ENCODE peak calls at places on chromosomes 6 and 20, in eight cellular contexts. One of them, this sample, is unnamed.

GRCh38 chr20:35947489-35947888 is 6.8 kb downstream of the SCAND1 start:
- DNase-seq in HL-60: peak
- DNase-seq in neural crest cell: no peak
- DNase-seq in fibroblast of lung: peak
- DNase-seq in pancreas: no peak
- DNase-seq in dorsolateral prefrontal cortex: no peak
- DNase-seq in heart left ventricle: no peak
- DNase-seq in fibroblast of pulmonary artery: peak
- DNase-seq in this sample: no peak

GRCh38 chr20:37519508-37520416 is 1.3 kb upstream of the NNAT start:
- DNase-seq in neural crest cell: no peak
- DNase-seq in fibroblast of pulmonary artery: no peak
- DNase-seq in dorsolateral prefrontal cortex: peak
- DNase-seq in fibroblast of lung: no peak
- DNase-seq in pancreas: no peak
- DNase-seq in HL-60: no peak
- DNase-seq in heart left ventricle: no peak
- DNase-seq in this sample: no peak

GRCh38 chr6:37717836-37718251 is 20.2 kb upstream of the MDGA1 start:
- DNase-seq in neural crest cell: no peak
- DNase-seq in HL-60: no peak
- DNase-seq in fibroblast of lung: peak
- DNase-seq in dorsolateral prefrontal cortex: no peak
- DNase-seq in heart left ventricle: no peak
- DNase-seq in pancreas: no peak
- DNase-seq in fibroblast of pulmonary artery: peak
- DNase-seq in this sample: no peak

GRCh38 chr6:411402-412145 is 20.0 kb downstream of the IRF4 start:
- DNase-seq in HL-60: no peak
- DNase-seq in heart left ventricle: no peak
- DNase-seq in neural crest cell: no peak
- DNase-seq in fibroblast of lung: no peak
- DNase-seq in pancreas: no peak
- DNase-seq in dorsolateral prefrontal cortex: no peak
- DNase-seq in fibroblast of pulmonary artery: no peak
- DNase-seq in this sample: no peak

GRCh38 chr6:110075406-110075805 is 97.3 kb downstream of the GPR6 start:
- DNase-seq in neural crest cell: no peak
- DNase-seq in pancreas: no peak
- DNase-seq in HL-60: no peak
- DNase-seq in fibroblast of lung: no peak
- DNase-seq in dorsolateral prefrontal cortex: no peak
- DNase-seq in heart left ventricle: no peak
- DNase-seq in fibroblast of pulmonary artery: peak
- DNase-seq in this sample: no peak

GRCh38 chr20:37669062-37669772 is 24.6 kb upstream of the CTNNBL1 start:
- DNase-seq in neural crest cell: no peak
- DNase-seq in heart left ventricle: no peak
- DNase-seq in fibroblast of pulmonary artery: no peak
- DNase-seq in HL-60: peak
- DNase-seq in pancreas: no peak
- DNase-seq in fibroblast of lung: no peak
- DNase-seq in dorsolateral prefrontal cortex: no peak
- DNase-seq in this sample: no peak

GRCh38 chr6:33445020-33445676 is 9.2 kb upstream of the ZBTB9 start:
- DNase-seq in neural crest cell: no peak
- DNase-seq in dorsolateral prefrontal cortex: no peak
- DNase-seq in fibroblast of lung: no peak
- DNase-seq in heart left ventricle: no peak
- DNase-seq in fibroblast of pulmonary artery: no peak
- DNase-seq in pancreas: no peak
- DNase-seq in HL-60: peak
- DNase-seq in this sample: no peak

GRCh38 chr20:35952480-35953410 is 1.6 kb downstream of the SCAND1 start:
- DNase-seq in dorsolateral prefrontal cortex: no peak
- DNase-seq in pancreas: no peak
- DNase-seq in neural crest cell: no peak
- DNase-seq in fibroblast of lung: peak
- DNase-seq in fibroblast of pulmonary artery: peak
- DNase-seq in heart left ventricle: no peak
- DNase-seq in HL-60: peak
- DNase-seq in this sample: no peak

GRCh38 chr6:141562801-141563763 is 569.6 kb upstream of the GJE1 start:
- DNase-seq in fibroblast of pulmonary artery: peak
- DNase-seq in pancreas: peak
- DNase-seq in dorsolateral prefrontal cortex: peak
- DNase-seq in fibroblast of lung: peak
- DNase-seq in neural crest cell: peak
- DNase-seq in heart left ventricle: peak
- DNase-seq in HL-60: peak
- DNase-seq in this sample: no peak

GRCh38 chr6:70686548-70687133 is 19.0 kb downstream of the SMAP1 start:
- DNase-seq in pancreas: no peak
- DNase-seq in fibroblast of lung: peak
- DNase-seq in dorsolateral prefrontal cortex: no peak
- DNase-seq in HL-60: no peak
- DNase-seq in neural crest cell: no peak
- DNase-seq in fibroblast of pulmonary artery: peak
- DNase-seq in heart left ventricle: no peak
- DNase-seq in this sample: no peak

GRCh38 chr6:12751694-12752304 is 35.2 kb downstream of the PHACTR1 start:
- DNase-seq in dorsolateral prefrontal cortex: no peak
- DNase-seq in heart left ventricle: peak
- DNase-seq in fibroblast of pulmonary artery: peak
- DNase-seq in neural crest cell: peak
- DNase-seq in HL-60: peak
- DNase-seq in pancreas: peak
- DNase-seq in fibroblast of lung: peak
- DNase-seq in this sample: no peak

GRCh38 chr6:35677456-35677855 is 11.3 kb downstream of the FKBP5 start:
- DNase-seq in pancreas: no peak
- DNase-seq in fibroblast of lung: no peak
- DNase-seq in dorsolateral prefrontal cortex: no peak
- DNase-seq in heart left ventricle: no peak
- DNase-seq in fibroblast of pulmonary artery: no peak
- DNase-seq in HL-60: no peak
- DNase-seq in neural crest cell: no peak
- DNase-seq in this sample: no peak

GRCh38 chr6:125810435-125810834 is 19.7 kb downstream of the NCOA7 start:
- DNase-seq in pancreas: no peak
- DNase-seq in dorsolateral prefrontal cortex: no peak
- DNase-seq in heart left ventricle: no peak
- DNase-seq in fibroblast of pulmonary artery: no peak
- DNase-seq in neural crest cell: no peak
- DNase-seq in fibroblast of lung: no peak
- DNase-seq in HL-60: no peak
- DNase-seq in this sample: no peak

GRCh38 chr6:35417979-35418661 is 34.0 kb upstream of the FANCE start:
- DNase-seq in fibroblast of lung: no peak
- DNase-seq in neural crest cell: no peak
- DNase-seq in dorsolateral prefrontal cortex: no peak
- DNase-seq in pancreas: no peak
- DNase-seq in heart left ventricle: no peak
- DNase-seq in HL-60: peak
- DNase-seq in fibroblast of pulmonary artery: no peak
- DNase-seq in this sample: no peak

GRCh38 chr6:52588710-52589091 is 11.8 kb upstream of the TRAM2 start:
- DNase-seq in neural crest cell: no peak
- DNase-seq in dorsolateral prefrontal cortex: no peak
- DNase-seq in HL-60: no peak
- DNase-seq in pancreas: no peak
- DNase-seq in heart left ventricle: no peak
- DNase-seq in fibroblast of lung: no peak
- DNase-seq in fibroblast of pulmonary artery: no peak
- DNase-seq in this sample: no peak

GRCh38 chr20:43958626-43959025 is 44.0 kb downstream of the TOX2 start:
- DNase-seq in heart left ventricle: no peak
- DNase-seq in fibroblast of lung: no peak
- DNase-seq in HL-60: no peak
- DNase-seq in neural crest cell: no peak
- DNase-seq in dorsolateral prefrontal cortex: no peak
- DNase-seq in pancreas: no peak
- DNase-seq in fibroblast of pulmonary artery: no peak
- DNase-seq in this sample: no peak

GRCh38 chr20:18058661-18059467 is 1.1 kb upstream of the OVOL2 start:
- DNase-seq in fibroblast of lung: no peak
- DNase-seq in neural crest cell: no peak
- DNase-seq in heart left ventricle: no peak
- DNase-seq in dorsolateral prefrontal cortex: no peak
- DNase-seq in fibroblast of pulmonary artery: no peak
- DNase-seq in pancreas: peak
- DNase-seq in HL-60: no peak
- DNase-seq in this sample: no peak

GRCh38 chr6:119331676-119332286 is 17.8 kb downstream of the MAN1A1 start:
- DNase-seq in fibroblast of lung: no peak
- DNase-seq in HL-60: no peak
- DNase-seq in neural crest cell: no peak
- DNase-seq in fibroblast of pulmonary artery: no peak
- DNase-seq in dorsolateral prefrontal cortex: no peak
- DNase-seq in heart left ventricle: no peak
- DNase-seq in pancreas: no peak
- DNase-seq in this sample: no peak

GRCh38 chr6:99330159-99330558 is 19.3 kb downstream of the FAXC start:
- DNase-seq in fibroblast of lung: peak
- DNase-seq in fibroblast of pulmonary artery: peak
- DNase-seq in heart left ventricle: no peak
- DNase-seq in neural crest cell: peak
- DNase-seq in HL-60: peak
- DNase-seq in pancreas: peak
- DNase-seq in dorsolateral prefrontal cortex: peak
- DNase-seq in this sample: no peak

GRCh38 chr20:52614036-52614863 is 357.9 kb upstream of the TSHZ2 start:
- DNase-seq in fibroblast of lung: no peak
- DNase-seq in heart left ventricle: no peak
- DNase-seq in fibroblast of pulmonary artery: no peak
- DNase-seq in dorsolateral prefrontal cortex: no peak
- DNase-seq in pancreas: no peak
- DNase-seq in neural crest cell: no peak
- DNase-seq in HL-60: no peak
- DNase-seq in this sample: no peak

GRCh38 chr20:51400051-51400926 is 142.2 kb downstream of the NFATC2 start:
- DNase-seq in heart left ventricle: no peak
- DNase-seq in HL-60: no peak
- DNase-seq in dorsolateral prefrontal cortex: no peak
- DNase-seq in fibroblast of lung: no peak
- DNase-seq in fibroblast of pulmonary artery: no peak
- DNase-seq in pancreas: no peak
- DNase-seq in neural crest cell: no peak
- DNase-seq in this sample: no peak

GRCh38 chr20:36491901-36492617 is 49.3 kb upstream of the MYL9 start:
- DNase-seq in fibroblast of lung: no peak
- DNase-seq in HL-60: peak
- DNase-seq in neural crest cell: no peak
- DNase-seq in dorsolateral prefrontal cortex: no peak
- DNase-seq in pancreas: no peak
- DNase-seq in fibroblast of pulmonary artery: peak
- DNase-seq in heart left ventricle: no peak
- DNase-seq in this sample: no peak

GRCh38 chr6:84569882-84570281 is 194.5 kb downstream of the TBX18 start:
- DNase-seq in pancreas: no peak
- DNase-seq in neural crest cell: no peak
- DNase-seq in HL-60: no peak
- DNase-seq in fibroblast of pulmonary artery: no peak
- DNase-seq in dorsolateral prefrontal cortex: no peak
- DNase-seq in heart left ventricle: no peak
- DNase-seq in fibroblast of lung: no peak
- DNase-seq in this sample: no peak

GRCh38 chr6:84568971-84569370 is 195.4 kb downstream of the TBX18 start:
- DNase-seq in neural crest cell: no peak
- DNase-seq in heart left ventricle: no peak
- DNase-seq in pancreas: no peak
- DNase-seq in dorsolateral prefrontal cortex: no peak
- DNase-seq in HL-60: no peak
- DNase-seq in fibroblast of pulmonary artery: peak
- DNase-seq in fibroblast of lung: peak
- DNase-seq in this sample: no peak
- TF ChIP-seq CTCF in neural crest cell: no peak
- TF ChIP-seq CTCF in heart left ventricle: no peak
- TF ChIP-seq CTCF in pancreas: no peak
- TF ChIP-seq CTCF in dorsolateral prefrontal cortex: no peak
- TF ChIP-seq CTCF in HL-60: no peak
- TF ChIP-seq CTCF in fibroblast of pulmonary artery: peak
- TF ChIP-seq CTCF in fibroblast of lung: peak
- TF ChIP-seq CTCF in this sample: peak

GRCh38 chr20:49614338-49615050 is 46.6 kb upstream of the PTGIS start:
- DNase-seq in dorsolateral prefrontal cortex: no peak
- DNase-seq in fibroblast of pulmonary artery: no peak
- DNase-seq in neural crest cell: no peak
- DNase-seq in HL-60: no peak
- DNase-seq in fibroblast of lung: no peak
- DNase-seq in heart left ventricle: no peak
- DNase-seq in pancreas: no peak
- DNase-seq in this sample: no peak

GRCh38 chr20:49616154-49617007 is 48.4 kb upstream of the PTGIS start:
- DNase-seq in dorsolateral prefrontal cortex: no peak
- DNase-seq in pancreas: no peak
- DNase-seq in HL-60: no peak
- DNase-seq in heart left ventricle: no peak
- DNase-seq in fibroblast of lung: no peak
- DNase-seq in neural crest cell: no peak
- DNase-seq in fibroblast of pulmonary artery: no peak
- DNase-seq in this sample: no peak

GRCh38 chr20:49618289-49618688 is 50.4 kb upstream of the PTGIS start:
- DNase-seq in HL-60: no peak
- DNase-seq in heart left ventricle: no peak
- DNase-seq in fibroblast of lung: no peak
- DNase-seq in fibroblast of pulmonary artery: no peak
- DNase-seq in dorsolateral prefrontal cortex: no peak
- DNase-seq in neural crest cell: no peak
- DNase-seq in pancreas: no peak
- DNase-seq in this sample: no peak

GRCh38 chr20:49612127-49612738 is 44.3 kb upstream of the PTGIS start:
- DNase-seq in pancreas: peak
- DNase-seq in heart left ventricle: peak
- DNase-seq in dorsolateral prefrontal cortex: peak
- DNase-seq in neural crest cell: no peak
- DNase-seq in fibroblast of lung: no peak
- DNase-seq in fibroblast of pulmonary artery: no peak
- DNase-seq in HL-60: no peak
- DNase-seq in this sample: no peak

GRCh38 chr20:49615401-49616153 is 47.6 kb upstream of the PTGIS start:
- DNase-seq in pancreas: peak
- DNase-seq in heart left ventricle: peak
- DNase-seq in fibroblast of lung: peak
- DNase-seq in dorsolateral prefrontal cortex: no peak
- DNase-seq in fibroblast of pulmonary artery: no peak
- DNase-seq in neural crest cell: no peak
- DNase-seq in HL-60: no peak
- DNase-seq in this sample: no peak
- TF ChIP-seq CTCF in pancreas: no peak
- TF ChIP-seq CTCF in heart left ventricle: peak
- TF ChIP-seq CTCF in fibroblast of lung: no peak
- TF ChIP-seq CTCF in dorsolateral prefrontal cortex: no peak
- TF ChIP-seq CTCF in fibroblast of pulmonary artery: no peak
- TF ChIP-seq CTCF in neural crest cell: no peak
- TF ChIP-seq CTCF in HL-60: no peak
- TF ChIP-seq CTCF in this sample: no peak

GRCh38 chr6:4155848-4156466 is 20.6 kb upstream of the ECI2 start:
- DNase-seq in pancreas: peak
- DNase-seq in heart left ventricle: peak
- DNase-seq in HL-60: peak
- DNase-seq in fibroblast of lung: peak
- DNase-seq in neural crest cell: peak
- DNase-seq in dorsolateral prefrontal cortex: peak
- DNase-seq in fibroblast of pulmonary artery: peak
- DNase-seq in this sample: peak
- TF ChIP-seq CTCF in pancreas: peak
- TF ChIP-seq CTCF in heart left ventricle: peak
- TF ChIP-seq CTCF in HL-60: peak
- TF ChIP-seq CTCF in fibroblast of lung: peak
- TF ChIP-seq CTCF in neural crest cell: peak
- TF ChIP-seq CTCF in dorsolateral prefrontal cortex: peak
- TF ChIP-seq CTCF in fibroblast of pulmonary artery: peak
- TF ChIP-seq CTCF in this sample: peak

GRCh38 chr6:88899569-88900316 is 63.7 kb downstream of the RNGTT start:
- DNase-seq in neural crest cell: no peak
- DNase-seq in fibroblast of pulmonary artery: no peak
- DNase-seq in HL-60: no peak
- DNase-seq in fibroblast of lung: no peak
- DNase-seq in dorsolateral prefrontal cortex: no peak
- DNase-seq in heart left ventricle: no peak
- DNase-seq in pancreas: no peak
- DNase-seq in this sample: no peak
- TF ChIP-seq CTCF in neural crest cell: peak
- TF ChIP-seq CTCF in fibroblast of pulmonary artery: peak
- TF ChIP-seq CTCF in HL-60: no peak
- TF ChIP-seq CTCF in fibroblast of lung: peak
- TF ChIP-seq CTCF in dorsolateral prefrontal cortex: no peak
- TF ChIP-seq CTCF in heart left ventricle: no peak
- TF ChIP-seq CTCF in pancreas: no peak
- TF ChIP-seq CTCF in this sample: no peak